ENCODE peak calls at places on chromosomes 16 and 17, in six cellular contexts. E is right cardiac atrium, D is OCI-LY7, M is A549, L is thoracic aorta, A is body of pancreas. G is an unnamed sample.

GRCh38 chr17:52207786-52208185 is 49.3 kb upstream of the CA10 start:
- DNase-seq in E (no peak), D (no peak), L (no peak), A (no peak), M (no peak), G (no peak)

GRCh38 chr16:678858-679807 is 1.1 kb upstream of the STUB1 start:
- DNase-seq in A (peak), L (no peak), E (peak), M (peak), D (peak), G (peak)

GRCh38 chr17:57622886-57623433 is 122.1 kb downstream of the CCDC182 start:
- DNase-seq in D (peak), M (peak), L (no peak), E (no peak), A (no peak), G (peak)

GRCh38 chr17:57531648-57532486 is 213.2 kb downstream of the CCDC182 start:
- DNase-seq in L (no peak), A (no peak), E (no peak), D (no peak), M (no peak), G (no peak)

GRCh38 chr16:20867585-20867984 is 32.6 kb downstream of the DCUN1D3 start:
- DNase-seq in L (no peak), E (peak), D (no peak), A (no peak), M (no peak), G (no peak)

GRCh38 chr16:30948956-30949654 is at the start of gene ORAI3:
- DNase-seq in E (peak), D (peak), L (no peak), M (peak), A (peak), G (peak)

GRCh38 chr16:84851192-84852127 is 31.7 kb downstream of the CRISPLD2 start:
- DNase-seq in A (no peak), E (peak), L (no peak), M (peak), D (no peak), G (no peak)

GRCh38 chr16:68590201-68590994 is 51.3 kb downstream of the ZFP90 start:
- DNase-seq in L (no peak), A (peak), E (peak), D (peak), M (peak), G (no peak)

GRCh38 chr16:63856537-63856936 is 1265.3 kb downstream of the CDH11 start:
- DNase-seq in M (no peak), E (no peak), D (no peak), A (no peak), L (no peak), G (no peak)

GRCh38 chr16:19911204-19911603 is 26.6 kb upstream of the GPRC5B start:
- DNase-seq in L (no peak), A (no peak), M (no peak), E (no peak), D (no peak), G (no peak)

GRCh38 chr16:30397056-30397455 is 1.8 kb downstream of the ZNF48 start:
- DNase-seq in L (no peak), E (no peak), A (no peak), M (no peak), D (no peak), G (no peak)

GRCh38 chr16:15798671-15799070 is 58.2 kb downstream of the MYH11 start:
- DNase-seq in M (no peak), A (no peak), L (no peak), E (no peak), D (no peak), G (peak)

GRCh38 chr16:86050591-86051375 is 151.8 kb downstream of the IRF8 start:
- DNase-seq in L (no peak), M (no peak), D (no peak), A (no peak), E (no peak), G (no peak)

GRCh38 chr16:57178793-57179212 is 7.0 kb downstream of the PSME3IP1 start:
- DNase-seq in M (no peak), E (no peak), D (no peak), L (no peak), A (no peak), G (no peak)

GRCh38 chr17:79829457-79829856 is 9.8 kb downstream of the CBX4 start:
- DNase-seq in D (no peak), M (no peak), L (no peak), E (no peak), A (no peak), G (no peak)

GRCh38 chr16:75319513-75320401 is 68.3 kb upstream of the BCAR1 start:
- DNase-seq in E (no peak), A (no peak), L (no peak), M (no peak), D (peak), G (no peak)

GRCh38 chr17:69357701-69358100 is 30.8 kb upstream of the ABCA5 start:
- DNase-seq in A (peak), D (peak), L (no peak), M (peak), E (no peak), G (no peak)

GRCh38 chr16:25031441-25032307 is 16.5 kb upstream of the ARHGAP17 start:
- DNase-seq in L (peak), M (peak), D (peak), A (peak), E (peak), G (peak)

GRCh38 chr17:39622380-39623006 is 4.3 kb upstream of the PPP1R1B start:
- DNase-seq in L (no peak), E (no peak), M (peak), A (no peak), D (peak), G (no peak)

GRCh38 chr16:16930309-16931000 is 540.3 kb downstream of the XYLT1 start:
- DNase-seq in E (no peak), D (no peak), L (no peak), M (no peak), A (no peak), G (no peak)

GRCh38 chr17:52157603-52158449 is 688 bp downstream of the CA10 start:
- DNase-seq in L (no peak), E (peak), A (no peak), D (no peak), M (no peak), G (no peak)

GRCh38 chr17:1577186-1577585 is 14.6 kb upstream of the PITPNA start:
- DNase-seq in M (peak), E (peak), L (peak), D (no peak), A (peak), G (peak)

GRCh38 chr17:1580979-1581676 is 18.5 kb upstream of the PITPNA start:
- DNase-seq in D (no peak), E (no peak), L (no peak), A (peak), M (no peak), G (no peak)

GRCh38 chr17:1574697-1575471 is 12.3 kb upstream of the PITPNA start:
- DNase-seq in D (no peak), L (no peak), M (no peak), A (peak), E (peak), G (no peak)

GRCh38 chr17:1576500-1576899 is 13.9 kb upstream of the PITPNA start:
- DNase-seq in E (peak), L (no peak), M (no peak), A (no peak), D (no peak), G (no peak)

GRCh38 chr17:1577657-1578428 is 15.3 kb upstream of the PITPNA start:
- DNase-seq in D (no peak), M (no peak), A (peak), E (peak), L (no peak), G (no peak)
- H3K4me3 ChIP-seq in D (no peak), M (no peak), A (no peak), E (no peak), L (peak), G (peak)

GRCh38 chr16:66991545-66992077 is 3.2 kb downstream of the CES4A start:
- DNase-seq in D (no peak), A (no peak), L (no peak), E (no peak), M (no peak), G (no peak)
- H3K27ac ChIP-seq in D (no peak), A (no peak), L (no peak), E (no peak), M (no peak), G (no peak)

DNA sequence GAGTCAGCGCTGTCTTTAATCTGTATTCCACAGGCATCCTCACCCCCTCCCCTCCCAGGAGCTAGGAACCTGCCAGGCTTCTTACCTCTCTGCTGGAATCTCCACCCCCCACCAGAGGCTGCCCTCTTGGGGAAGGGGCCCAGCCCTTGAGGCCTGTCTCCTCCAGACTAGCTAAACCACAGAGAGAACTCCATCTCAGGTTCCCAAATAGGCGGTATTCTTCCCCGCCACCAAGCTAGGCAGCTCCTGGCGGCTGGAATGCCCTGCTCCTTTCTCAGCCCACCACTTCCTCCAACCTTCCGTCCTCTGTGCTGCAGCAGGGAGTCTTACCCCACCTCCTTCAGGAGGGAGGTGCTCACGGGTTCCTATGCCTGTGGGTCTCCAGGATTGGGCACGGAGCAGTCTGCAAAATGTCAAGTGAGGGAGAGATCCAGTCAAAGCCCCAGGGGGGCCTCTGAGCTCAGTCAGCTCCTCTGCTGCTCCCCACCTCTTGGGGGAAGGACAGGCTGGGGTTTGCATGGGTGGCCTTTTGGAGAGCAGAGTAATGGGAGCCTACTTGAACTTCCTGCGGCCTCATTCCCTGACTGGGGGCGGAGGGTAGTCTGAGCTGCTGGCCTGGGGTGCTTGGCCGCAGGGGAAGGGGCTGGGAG is 55.7 kb downstream of the SREBF1 start:
- DNase-seq in A (no peak), E (peak), L (no peak), M (peak), D (no peak), G (peak)
- H3K4me3 ChIP-seq in A (no peak), E (no peak), L (peak), M (peak), D (no peak), G (peak)

DNA sequence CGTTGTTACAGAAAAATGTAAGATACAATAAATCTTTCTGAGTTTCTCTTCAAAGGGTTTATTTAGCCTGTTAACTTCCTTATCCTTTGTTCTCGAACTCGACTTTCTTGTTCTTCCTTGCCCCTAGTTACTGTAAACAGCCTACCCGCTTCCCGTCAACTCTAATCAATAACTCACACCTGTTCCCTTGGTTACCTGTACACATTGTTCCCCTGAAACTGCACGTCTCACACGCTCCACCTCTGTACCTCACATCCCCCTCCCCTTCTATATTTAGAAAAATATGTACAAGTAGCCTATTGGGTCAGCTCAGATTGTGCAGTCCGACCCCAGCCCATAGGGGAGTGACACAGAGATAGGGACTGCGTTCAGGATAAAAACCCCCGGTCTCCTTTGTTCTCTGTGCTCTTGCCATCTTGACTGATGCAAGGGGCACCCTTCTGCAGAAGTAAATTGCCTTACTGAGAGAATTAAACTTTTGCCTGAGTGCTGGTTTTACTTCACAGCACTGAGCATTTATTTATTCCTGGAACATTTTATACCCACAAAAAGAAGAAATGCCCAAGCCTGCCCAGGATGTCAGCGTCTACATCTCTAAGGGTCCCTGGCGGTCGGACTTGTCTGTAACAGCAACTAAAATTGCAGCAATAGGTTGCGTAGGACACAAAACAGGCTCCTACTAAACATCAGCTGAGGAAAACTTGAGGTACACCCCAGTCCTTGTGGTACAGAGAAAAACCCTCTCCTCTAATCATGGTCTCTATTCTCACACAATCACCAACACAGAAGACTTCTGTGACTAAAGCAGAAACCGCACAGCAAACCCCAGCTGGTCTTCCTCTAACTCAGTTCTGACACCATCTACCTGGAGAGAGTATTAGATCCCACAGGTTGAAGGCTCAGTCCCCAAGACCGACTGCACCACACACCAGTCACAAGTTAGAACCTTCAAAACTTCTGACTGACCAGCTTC is 11.3 kb downstream of the WDR45B start:
- DNase-seq in A (peak), L (no peak), D (no peak), E (no peak), M (no peak), G (no peak)
- H3K27ac ChIP-seq in A (peak), L (no peak), D (no peak), E (no peak), M (no peak), G (no peak)

GRCh38 chr17:42780816-42781638 is 617 bp downstream of the WNK4 start:
- DNase-seq in A (no peak), L (no peak), M (no peak), D (no peak), E (peak), G (no peak)
- H3K4me3 ChIP-seq in A (no peak), L (peak), M (no peak), D (no peak), E (peak), G (no peak)

GRCh38 chr16:28903344-28904042 is 21.5 kb downstream of the RABEP2 start:
- DNase-seq in M (no peak), D (no peak), A (no peak), L (no peak), E (no peak), G (no peak)
- H3K27ac ChIP-seq in M (no peak), D (no peak), A (no peak), L (no peak), E (no peak), G (no peak)

GRCh38 chr16:48958681-48959080 is 323.0 kb downstream of the CBLN1 start:
- DNase-seq in E (no peak), M (no peak), D (no peak), A (no peak), L (no peak), G (no peak)

GRCh38 chr16:48959747-48960146 is 321.9 kb downstream of the CBLN1 start:
- DNase-seq in L (no peak), M (no peak), D (no peak), E (no peak), A (no peak), G (no peak)

GRCh38 chr16:48956620-48957019 is 325.0 kb downstream of the CBLN1 start:
- DNase-seq in D (no peak), A (no peak), M (no peak), E (no peak), L (no peak), G (no peak)

GRCh38 chr16:48959204-48959603 is 322.4 kb downstream of the CBLN1 start:
- DNase-seq in A (no peak), M (no peak), L (no peak), E (no peak), D (no peak), G (no peak)

GRCh38 chr16:48955791-48956190 is 325.8 kb downstream of the CBLN1 start:
- DNase-seq in M (no peak), A (no peak), L (no peak), D (no peak), E (no peak), G (no peak)
- H3K4me3 ChIP-seq in M (no peak), A (no peak), L (no peak), D (no peak), E (no peak), G (no peak)

G was measured in tibial artery.